ENCODE peak calls at places on chromosomes 7 and 10, in seven cellular contexts. X, L, M, I, P, S and Q are unnamed samples.

GRCh38 chr10:133271521-133272300 is 5.0 kb downstream of the ADAM8 start:
- DNase-seq in X (no peak), L (no peak), M (no peak), I (no peak), P (no peak), S (no peak), Q (no peak)

GRCh38 chr10:104054430-104054829 is 31.2 kb downstream of the COL17A1 start:
- DNase-seq in X (peak; percentile 81), L (no peak), M (no peak), I (peak; percentile 23), P (no peak), S (no peak), Q (no peak)

GRCh38 chr7:81659697-81660395 is 110.0 kb downstream of the HGF start:
- DNase-seq in X (no peak), L (no peak), M (peak; percentile 9), I (no peak), P (no peak), S (no peak), Q (no peak)

GRCh38 chr7:125279956-125280355 is 350.3 kb upstream of the POT1 start:
- DNase-seq in X (no peak), L (no peak), M (no peak), I (no peak), P (no peak), S (no peak), Q (no peak)

GRCh38 chr10:110426294-110427153 is 71.2 kb upstream of the DUSP5 start:
- DNase-seq in X (peak; percentile 83), L (no peak), M (no peak), I (peak; percentile 97), P (no peak), S (no peak), Q (no peak)

GRCh38 chr7:36707922-36708321 is 16.4 kb downstream of the AOAH start:
- DNase-seq in X (no peak), L (no peak), M (no peak), I (no peak), P (no peak), S (no peak), Q (no peak)

GRCh38 chr7:88310950-88311674 is 4.4 kb upstream of the STEAP4 start:
- DNase-seq in X (no peak), L (no peak), M (no peak), I (no peak), P (no peak), S (no peak), Q (no peak)

GRCh38 chr7:1242129-1242572 is 9.5 kb downstream of the UNCX start:
- DNase-seq in X (no peak), L (no peak), M (no peak), I (no peak), P (no peak), S (no peak), Q (no peak)

GRCh38 chr10:111600772-111601171 is 523.9 kb downstream of the ADRA2A start:
- DNase-seq in X (no peak), L (no peak), M (no peak), I (no peak), P (no peak), S (no peak), Q (no peak)

GRCh38 chr10:119541046-119541445 is 1.5 kb downstream of the RGS10 start:
- DNase-seq in X (no peak), L (no peak), M (no peak), I (no peak), P (peak; percentile 10), S (peak; percentile 47), Q (no peak)

GRCh38 chr7:107564553-107565298 is 955 bp downstream of the DUS4L start:
- DNase-seq in X (peak; percentile 59), L (no peak), M (peak; percentile 57), I (peak; percentile 86), P (no peak), S (no peak), Q (no peak)

GRCh38 chr10:28984431-28984830 is 304.4 kb upstream of the LYZL1 start:
- DNase-seq in X (peak; percentile 82), L (no peak), M (peak; percentile 77), I (peak; percentile 76), P (no peak), S (no peak), Q (peak; percentile 21)

GRCh38 chr7:99218406-99219184 is 10.7 kb upstream of the KPNA7 start:
- DNase-seq in X (no peak), L (no peak), M (no peak), I (no peak), P (no peak), S (no peak), Q (no peak)

GRCh38 chr7:24057243-24057642 is 226.7 kb upstream of the NPY start:
- DNase-seq in X (no peak), L (no peak), M (no peak), I (no peak), P (no peak), S (no peak), Q (no peak)

GRCh38 chr7:5646846-5647245 is 134.6 kb downstream of the RNF216 start:
- DNase-seq in X (no peak), L (no peak), M (no peak), I (peak; percentile 67), P (no peak), S (no peak), Q (no peak)